ENCODE peak calls at places on chromosomes 6 and 20, in nine cellular contexts. M, D, A, S, Y, U, L, W and G are unnamed samples.

GRCh38 chr6:37175332-37176267 is 5.6 kb downstream of the PIM1 start:
- DNase-seq in S (no peak), Y (peak; percentile 33), M (no peak), A (no peak), W (no peak), D (no peak), L (no peak), U (no peak), G (no peak)

GRCh38 chr6:29532320-29532951 is 27.1 kb downstream of the UBD start:
- DNase-seq in W (no peak), S (no peak), A (no peak), U (no peak), M (no peak), Y (no peak), D (no peak), L (no peak), G (no peak)

GRCh38 chr6:140134224-140134623 is 759.8 kb upstream of the CITED2 start:
- DNase-seq in S (no peak), L (no peak), U (no peak), W (no peak), A (no peak), M (no peak), Y (no peak), D (no peak), G (no peak)

GRCh38 chr6:44151348-44152108 is 7.1 kb upstream of the CAPN11 start:
- DNase-seq in L (peak; percentile 76), A (peak; percentile 72), W (peak; percentile 82), D (peak; percentile 88), Y (peak; percentile 82), U (peak; percentile 54), M (peak; percentile 82), S (peak; percentile 48), G (peak; percentile 73)

GRCh38 chr6:83872386-83873118 is 13.1 kb downstream of the CYB5R4 start:
- DNase-seq in W (no peak), L (no peak), M (no peak), D (no peak), A (no peak), S (no peak), U (no peak), Y (no peak), G (no peak)

GRCh38 chr20:8633366-8633765 is 435.5 kb upstream of the PLCB4 start:
- DNase-seq in W (no peak), Y (peak; percentile 14), L (no peak), S (no peak), D (no peak), M (no peak), U (no peak), A (no peak), G (no peak)

GRCh38 chr20:35007413-35007812 is 51.7 kb downstream of the MYH7B start:
- DNase-seq in A (no peak), D (no peak), U (no peak), Y (no peak), S (no peak), M (no peak), W (no peak), L (no peak), G (no peak)

GRCh38 chr20:63690898-63691710 is 5.3 kb upstream of the TNFRSF6B start:
- DNase-seq in S (no peak), A (no peak), Y (no peak), D (no peak), W (no peak), M (no peak), U (no peak), L (no peak), G (no peak)

GRCh38 chr6:40755749-40756452 is 168.7 kb upstream of the LRFN2 start:
- DNase-seq in A (no peak), Y (no peak), D (no peak), U (no peak), L (no peak), M (no peak), S (no peak), W (no peak), G (no peak)

GRCh38 chr6:35096129-35096852 is 44.8 kb downstream of the TCP11 start:
- DNase-seq in A (no peak), L (no peak), D (no peak), M (no peak), Y (peak; percentile 74), U (no peak), W (no peak), S (no peak), G (no peak)

GRCh38 chr20:32484221-32485125 is 100.7 kb downstream of the NOL4L start:
- DNase-seq in M (peak; percentile 21), S (no peak), A (peak; percentile 28), L (peak; percentile 26), D (peak; percentile 53), W (peak; percentile 23), U (peak; percentile 49), Y (no peak), G (no peak)

GRCh38 chr6:43770417-43771209 is 602 bp downstream of the VEGFA start:
- DNase-seq in W (peak; percentile 33), A (no peak), D (peak; percentile 46), M (peak; percentile 15), L (peak; percentile 14), U (peak; percentile 70), Y (peak; percentile 46), S (no peak), G (peak; percentile 51)

GRCh38 chr6:116389357-116389756 is 18.6 kb downstream of the DSE start:
- DNase-seq in Y (no peak), D (no peak), U (no peak), M (no peak), S (no peak), A (no peak), W (no peak), L (no peak), G (no peak)

GRCh38 chr20:35005463-35005961 is 49.8 kb downstream of the MYH7B start:
- DNase-seq in D (no peak), M (no peak), S (no peak), W (no peak), U (peak; percentile 14), Y (no peak), A (no peak), L (no peak), G (no peak)